ENCODE peak calls at places on chromosomes 5 and 9, in four cellular contexts. Z, R, O and P are unnamed samples.

GRCh38 chr9:135247174-135247930 is 159.9 kb downstream of the OLFM1 start:
- DNase-seq in Z (no peak), R (no peak), O (no peak), P (no peak)

GRCh38 chr9:36101916-36102741 is 34.4 kb upstream of the GLIPR2 start:
- DNase-seq in Z (peak), R (no peak), O (no peak), P (no peak)

GRCh38 chr5:76701298-76701697 is 14.6 kb upstream of the F2R start:
- DNase-seq in Z (peak), R (no peak), O (no peak), P (no peak)

GRCh38 chr5:154368041-154368800 is 77.6 kb upstream of the SAP30L start:
- DNase-seq in Z (peak), R (no peak), O (no peak), P (no peak)

GRCh38 chr5:156456857-156457256 is 129.9 kb downstream of the SGCD start:
- DNase-seq in Z (no peak), R (no peak), O (no peak), P (no peak)

GRCh38 chr9:72753261-72753893 is 199.5 kb downstream of the ALDH1A1 start:
- DNase-seq in Z (no peak), R (peak), O (no peak), P (peak)

GRCh38 chr5:16626696-16627264 is 10.0 kb upstream of the RETREG1 start:
- DNase-seq in Z (no peak), R (no peak), O (no peak), P (no peak)

GRCh38 chr5:89037090-89037489 is 154.1 kb upstream of the MEF2C start:
- DNase-seq in Z (no peak), R (no peak), O (no peak), P (no peak)

GRCh38 chr9:100196215-100196614 is 97.2 kb downstream of the INVS start:
- DNase-seq in Z (no peak), R (no peak), O (no peak), P (no peak)

GRCh38 chr9:114552716-114553115 is 34.9 kb upstream of the ATP6V1G1 start:
- DNase-seq in Z (no peak), R (no peak), O (no peak), P (no peak)

GRCh38 chr9:137740311-137740710 is 121.5 kb downstream of the EHMT1 start:
- DNase-seq in Z (no peak), R (no peak), O (no peak), P (no peak)

GRCh38 chr5:135327429-135328127 is 71.5 kb downstream of the MACROH2A1 start:
- DNase-seq in Z (no peak), R (no peak), O (no peak), P (peak)

GRCh38 chr5:56440871-56441740 is 208.0 kb upstream of the ANKRD55 start:
- DNase-seq in Z (peak), R (no peak), O (no peak), P (no peak)

GRCh38 chr5:74386571-74387334 is 253.8 kb downstream of the ENC1 start:
- DNase-seq in Z (no peak), R (no peak), O (no peak), P (no peak)

GRCh38 chr9:38074441-38074943 is 5.5 kb upstream of the SHB start:
- DNase-seq in Z (no peak), R (no peak), O (no peak), P (no peak)

GRCh38 chr9:132572921-132573320 is 9.5 kb upstream of the BARHL1 start:
- DNase-seq in Z (no peak), R (no peak), O (no peak), P (peak)

GRCh38 chr9:108850293-108850897 is 5.4 kb downstream of the ACTL7B start:
- DNase-seq in Z (peak), R (peak), O (no peak), P (no peak)

GRCh38 chr9:124507880-124508432 is 757 bp upstream of the NR5A1 start:
- DNase-seq in Z (no peak), R (no peak), O (no peak), P (no peak)

GRCh38 chr9:109100543-109101201 is 19.1 kb downstream of the TMEM245 start:
- DNase-seq in Z (no peak), R (no peak), O (no peak), P (no peak)

GRCh38 chr5:73902327-73903051 is 276.5 kb downstream of the ARHGEF28 start:
- DNase-seq in Z (peak), R (peak), O (peak), P (peak)